ENCODE peak calls at places on chromosomes 4 and X, in nine cellular contexts. Z is astrocyte of the spinal cord, W is brain microvascular endothelial cell, J is foreskin fibroblast, G is fibroblast of lung, U is lung, L is lower leg skin, M is HCT116, T is colonic mucosa. R is an unnamed sample.

GRCh38 chr4:3407171-3407771 is 34.5 kb upstream of the HGFAC start:
- DNase-seq in Z (no peak), W (no peak), J (no peak), G (no peak), U (no peak), L (peak), M (no peak), T (no peak), R (no peak)

GRCh38 chr4:118942465-118942864 is 53.8 kb downstream of the SYNPO2 start:
- DNase-seq in Z (peak), W (no peak), J (peak), G (no peak), U (no peak), L (no peak), M (no peak), T (no peak), R (peak)

GRCh38 chrX:48715066-48715465 is 18.5 kb downstream of the SUV39H1 start:
- DNase-seq in Z (peak), W (peak), J (peak), G (peak), U (no peak), L (no peak), M (no peak), T (no peak), R (peak)

GRCh38 chr4:175035907-175036306 is 117.7 kb downstream of the ADAM29 start:
- DNase-seq in Z (peak), W (peak), J (no peak), G (no peak), U (no peak), L (no peak), M (no peak), T (no peak), R (no peak)

GRCh38 chr4:52889778-52890400 is 27.8 kb downstream of the RASL11B start:
- DNase-seq in Z (no peak), W (no peak), J (no peak), G (no peak), U (no peak), L (no peak), M (no peak), T (no peak), R (peak)

GRCh38 chr4:96356591-96357360 is 516.9 kb downstream of the PDHA2 start:
- DNase-seq in Z (peak), W (no peak), J (no peak), G (peak), U (no peak), L (no peak), M (no peak), T (no peak), R (peak)

GRCh38 chr4:11297201-11297600 is 131.5 kb downstream of the HS3ST1 start:
- DNase-seq in Z (peak), W (no peak), J (no peak), G (no peak), U (no peak), L (no peak), M (peak), T (no peak), R (peak)

GRCh38 chr4:70269674-70270073 is 27.3 kb downstream of the CSN3 start:
- DNase-seq in Z (no peak), W (no peak), J (no peak), G (peak), U (no peak), L (no peak), M (peak), T (no peak), R (peak)

GRCh38 chr4:96543346-96543745 is 703.5 kb downstream of the PDHA2 start:
- DNase-seq in Z (no peak), W (no peak), J (no peak), G (no peak), U (no peak), L (no peak), M (no peak), T (no peak), R (no peak)

GRCh38 chrX:626745-627509 is 3.7 kb upstream of the SHOX start:
- DNase-seq in Z (no peak), W (no peak), J (no peak), G (no peak), U (no peak), L (peak), M (no peak), T (no peak), R (no peak)

GRCh38 chr4:127783026-127783769 is 1.1 kb downstream of the HSPA4L start:
- DNase-seq in Z (peak), W (peak), J (peak), G (peak), U (peak), L (peak), M (peak), T (peak), R (peak)

GRCh38 chrX:16491461-16491860 is 158.5 kb upstream of the S100G start:
- DNase-seq in Z (no peak), W (peak), J (no peak), G (no peak), U (no peak), L (no peak), M (no peak), T (no peak), R (no peak)

GRCh38 chr4:85482000-85482738 is 7.2 kb downstream of the ARHGAP24 start:
- DNase-seq in Z (no peak), W (no peak), J (no peak), G (no peak), U (no peak), L (no peak), M (no peak), T (no peak), R (no peak)

GRCh38 chr4:165542476-165542875 is 163.7 kb downstream of the CPE start:
- DNase-seq in Z (no peak), W (no peak), J (no peak), G (no peak), U (no peak), L (no peak), M (no peak), T (no peak), R (no peak)

GRCh38 chrX:118183606-118184005 is 67.0 kb upstream of the KLHL13 start:
- DNase-seq in Z (no peak), W (no peak), J (no peak), G (no peak), U (no peak), L (no peak), M (no peak), T (no peak), R (no peak)

GRCh38 chrX:135302269-135302873 is 6.9 kb upstream of the ETDC start:
- DNase-seq in Z (no peak), W (no peak), J (no peak), G (no peak), U (no peak), L (no peak), M (no peak), T (no peak), R (no peak)

GRCh38 chrX:65726708-65727107 is 59.3 kb downstream of the MSN start:
- DNase-seq in Z (no peak), W (no peak), J (no peak), G (no peak), U (no peak), L (no peak), M (no peak), T (no peak), R (no peak)

GRCh38 chr4:170093978-170094377 is 4.2 kb upstream of the AADAT start:
- DNase-seq in Z (no peak), W (no peak), J (no peak), G (no peak), U (no peak), L (no peak), M (no peak), T (no peak), R (no peak)

GRCh38 chrX:1323315-1323714 is 13.3 kb upstream of the IL3RA start:
- DNase-seq in Z (no peak), W (peak), J (no peak), G (no peak), U (peak), L (no peak), M (peak), T (peak), R (no peak)

GRCh38 chrX:104987063-104987462 is 233.4 kb downstream of the TEX13A start:
- DNase-seq in Z (peak), W (no peak), J (no peak), G (peak), U (no peak), L (no peak), M (no peak), T (no peak), R (peak)

GRCh38 chr4:2045518-2045951 is 13.6 kb upstream of the NAT8L start:
- DNase-seq in Z (no peak), W (no peak), J (no peak), G (no peak), U (no peak), L (peak), M (no peak), T (no peak), R (no peak)

GRCh38 chr4:143185253-143186107 is 763 bp downstream of the USP38 start:
- DNase-seq in Z (no peak), W (no peak), J (peak), G (peak), U (peak), L (peak), M (no peak), T (peak), R (peak)

GRCh38 chrX:84735025-84735424 is 232.8 kb upstream of the HDX start:
- DNase-seq in Z (no peak), W (no peak), J (no peak), G (peak), U (no peak), L (no peak), M (no peak), T (no peak), R (peak)

GRCh38 chr4:55910140-55910539 is 38.6 kb upstream of the CEP135 start:
- DNase-seq in Z (peak), W (peak), J (peak), G (no peak), U (no peak), L (no peak), M (no peak), T (no peak), R (peak)

GRCh38 chr4:83651846-83652245 is 115.9 kb downstream of the GPAT3 start:
- DNase-seq in Z (no peak), W (no peak), J (peak), G (no peak), U (no peak), L (no peak), M (no peak), T (no peak), R (peak)

GRCh38 chr4:82678046-82678445 is 116.3 kb upstream of the TMEM150C start:
- DNase-seq in Z (no peak), W (no peak), J (peak), G (no peak), U (no peak), L (no peak), M (no peak), T (no peak), R (peak)

DNA sequence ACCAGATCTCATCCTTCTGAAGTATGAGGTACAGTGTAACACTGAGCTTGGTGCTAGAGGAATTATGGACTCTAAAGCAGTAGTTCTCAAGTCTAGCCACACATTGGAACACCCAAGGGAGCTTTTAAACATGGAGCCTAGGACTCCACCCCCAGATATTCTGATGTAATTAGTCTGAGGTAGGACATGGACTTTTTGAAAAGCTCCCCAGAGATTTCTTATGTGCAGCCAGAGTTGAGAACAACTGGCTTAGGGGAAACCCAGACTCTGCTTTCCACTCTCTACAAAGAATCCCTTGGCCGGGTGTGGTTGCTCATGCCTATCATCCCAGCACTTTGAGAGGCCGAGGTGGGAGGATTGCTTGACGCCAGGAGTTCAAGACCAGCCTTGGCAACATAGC is 11.6 kb upstream of the GDPD2 start:
- DNase-seq in Z (no peak), W (no peak), J (no peak), G (no peak), U (no peak), L (no peak), M (no peak), T (no peak), R (no peak)
- H3K4me3 ChIP-seq in Z (no peak), W (no peak), J (no peak), G (no peak), U (no peak), L (no peak), M (no peak), T (no peak), R (no peak)

GRCh38 chrX:6095469-6095868 is 133.2 kb downstream of the NLGN4X start:
- DNase-seq in Z (no peak), W (no peak), J (no peak), G (no peak), U (no peak), L (no peak), M (no peak), T (no peak), R (peak)
- TF ChIP-seq CTCF in Z (no peak), W (peak), J (no peak), G (no peak), U (no peak), L (no peak), M (no peak), T (no peak), R (peak)

DNA sequence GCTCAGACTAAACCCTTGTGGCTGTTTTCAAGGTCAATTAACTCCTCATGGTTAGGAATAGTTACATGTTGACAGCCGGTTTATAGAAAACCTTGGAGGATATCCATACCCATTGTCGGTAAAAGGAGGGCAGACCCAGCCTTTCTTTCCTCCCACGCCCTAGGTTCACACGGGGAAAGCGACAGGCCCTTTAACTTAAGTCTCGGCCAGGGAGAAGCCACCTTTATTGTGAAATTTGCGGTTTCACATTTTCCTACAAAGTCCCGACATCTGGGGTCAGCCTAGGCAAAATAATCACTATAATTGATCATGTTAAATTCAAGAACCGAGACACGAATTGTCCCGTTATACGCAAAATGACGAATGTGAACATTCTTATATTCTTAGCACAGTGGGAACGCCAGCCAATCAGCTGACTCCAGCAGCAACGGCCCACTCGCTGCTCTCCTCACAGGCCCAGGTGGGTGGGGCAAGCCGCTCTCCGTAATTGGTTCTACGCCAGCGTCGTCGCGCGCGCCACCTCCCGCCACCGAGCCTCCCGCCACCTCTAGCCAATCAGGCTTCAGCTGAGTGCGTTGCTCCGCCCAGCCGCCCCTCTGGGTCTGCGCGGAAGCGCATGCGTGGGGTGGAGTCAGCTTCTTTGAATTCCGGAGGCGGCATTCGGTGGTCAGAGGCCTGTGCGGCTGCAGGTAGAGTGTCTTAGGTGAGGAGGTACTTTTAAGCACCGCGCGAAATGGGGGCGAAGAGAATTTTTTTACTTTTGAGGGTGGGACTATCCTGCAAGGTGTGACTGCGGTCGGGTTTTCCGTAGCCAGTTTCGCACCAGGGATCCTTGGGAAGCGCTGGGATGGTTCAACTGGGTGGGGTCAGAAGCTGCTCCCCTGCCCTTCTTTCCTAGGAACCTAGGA is at the start of gene CENPI:
- DNase-seq in Z (peak), W (peak), J (peak), G (peak), U (peak), L (peak), M (peak), T (peak), R (peak)
- H3K4me3 ChIP-seq in Z (peak), W (peak), J (peak), G (peak), U (no peak), L (no peak), M (peak), T (peak), R (peak)

GRCh38 chr4:112908511-112908910 is 140.9 kb upstream of the ANK2 start:
- DNase-seq in Z (peak), W (no peak), J (no peak), G (no peak), U (no peak), L (no peak), M (no peak), T (no peak), R (no peak)

GRCh38 chr4:112905728-112906127 is 143.7 kb upstream of the ANK2 start:
- DNase-seq in Z (no peak), W (no peak), J (no peak), G (no peak), U (no peak), L (no peak), M (no peak), T (no peak), R (no peak)

GRCh38 chr4:112910109-112910736 is 139.2 kb upstream of the ANK2 start:
- DNase-seq in Z (peak), W (peak), J (peak), G (peak), U (no peak), L (no peak), M (no peak), T (no peak), R (no peak)
- TF ChIP-seq CTCF in Z (peak), W (peak), J (peak), G (no peak), U (no peak), L (no peak), M (no peak), T (no peak), R (no peak)

DNA sequence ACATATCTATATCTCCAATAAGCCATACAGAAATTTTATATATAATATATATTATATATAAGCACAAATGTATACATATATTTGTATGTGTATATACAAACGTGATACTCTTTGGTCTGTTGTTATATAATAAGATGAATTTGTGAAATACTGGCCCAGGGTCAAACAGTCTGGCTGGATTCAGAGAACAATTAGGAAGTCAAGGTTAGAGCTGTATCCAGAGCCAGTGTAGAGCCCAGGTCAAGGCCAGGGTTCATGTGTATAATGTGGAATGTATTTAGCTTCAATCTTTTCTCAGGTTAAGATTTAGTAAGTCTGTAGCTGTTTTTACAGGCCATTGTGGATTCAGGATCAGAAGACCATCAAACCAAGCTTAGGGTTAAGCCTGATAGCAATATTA is 3.8 kb upstream of the ENOX2 start:
- DNase-seq in Z (no peak), W (no peak), J (no peak), G (no peak), U (no peak), L (no peak), M (no peak), T (no peak), R (no peak)
- H3K4me3 ChIP-seq in Z (no peak), W (no peak), J (no peak), G (no peak), U (no peak), L (no peak), M (no peak), T (no peak), R (no peak)

DNA sequence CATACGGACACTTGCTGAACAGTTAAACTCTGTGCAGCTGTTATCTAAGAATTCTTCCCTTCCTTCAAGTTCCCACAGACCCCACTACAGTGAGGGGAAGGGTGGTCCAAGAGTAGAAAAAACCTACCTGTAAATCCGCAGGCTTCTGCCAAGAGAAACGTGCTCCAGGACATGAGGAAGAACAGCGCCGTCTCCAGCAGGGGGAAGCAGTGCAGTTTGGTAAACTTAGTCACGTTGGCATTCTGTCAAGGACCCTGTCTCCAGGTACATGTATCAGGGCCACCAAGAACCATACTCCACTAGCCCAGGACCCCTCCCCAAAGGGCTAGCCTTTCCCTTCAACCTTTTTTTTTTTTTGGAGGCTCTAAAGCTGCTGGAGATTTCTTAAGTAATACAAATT is 79.9 kb downstream of the CHST7 start:
- DNase-seq in Z (no peak), W (no peak), J (no peak), G (peak), U (no peak), L (no peak), M (no peak), T (no peak), R (peak)
- TF ChIP-seq CTCF in Z (peak), W (peak), J (peak), G (no peak), U (no peak), L (no peak), M (peak), T (no peak), R (peak)

GRCh38 chr4:108622022-108622421 is 1.6 kb downstream of the RPL34 start:
- DNase-seq in Z (no peak), W (no peak), J (no peak), G (no peak), U (no peak), L (no peak), M (no peak), T (no peak), R (no peak)
- H3K4me3 ChIP-seq in Z (peak), W (peak), J (peak), G (peak), U (no peak), L (no peak), M (peak), T (no peak), R (peak)